ENCODE peak calls at places on chromosomes 1 and 21, in six cellular contexts. P, S, N, K, E and F are unnamed samples.

GRCh38 chr21:16408280-16408669 is 678.5 kb downstream of the USP25 start:
- DNase-seq in P (no peak), N (no peak), K (no peak), E (no peak), S (no peak), F (no peak)

GRCh38 chr1:107820797-107821196 is 144.2 kb downstream of the VAV3 start:
- DNase-seq in P (no peak), K (no peak), N (no peak), E (no peak), S (no peak), F (no peak)

GRCh38 chr1:239125888-239126287 is 260.5 kb upstream of the CHRM3 start:
- DNase-seq in S (no peak), E (no peak), N (no peak), P (no peak), K (no peak), F (no peak)

GRCh38 chr1:215568287-215568692 is 1.2 kb downstream of the KCTD3 start:
- DNase-seq in S (no peak), N (no peak), P (peak; percentile 15), K (no peak), E (no peak), F (no peak)

GRCh38 chr1:147771216-147772125 is 11.1 kb upstream of the GJA5 start:
- DNase-seq in P (no peak), E (no peak), K (no peak), S (peak; percentile 80), N (no peak), F (peak; percentile 74)

GRCh38 chr1:44484155-44484688 is 79.2 kb downstream of the RNF220 start:
- DNase-seq in K (no peak), S (no peak), E (no peak), P (no peak), N (no peak), F (no peak)

GRCh38 chr1:84968101-84968500 is 28.8 kb downstream of the MCOLN2 start:
- DNase-seq in E (no peak), S (no peak), K (no peak), P (no peak), N (no peak), F (no peak)

GRCh38 chr1:153494976-153495535 is 34.6 kb upstream of the S100A7 start:
- DNase-seq in P (peak; percentile 84), S (peak; percentile 73), N (peak; percentile 99), E (peak; percentile 94), K (peak; percentile 97), F (peak; percentile 77)

GRCh38 chr1:172241540-172241939 is 178.9 kb upstream of the C1orf105 start:
- DNase-seq in N (no peak), P (no peak), S (no peak), E (no peak), K (no peak), F (no peak)

GRCh38 chr1:192539450-192540132 is 36.0 kb upstream of the RGS1 start:
- DNase-seq in S (no peak), K (no peak), N (no peak), E (no peak), P (peak; percentile 69), F (no peak)